ENCODE peak calls at places on chromosomes 13 and 19, in six cellular contexts. Z is neuronal stem cell, L is endothelial cell of umbilical vein, Q is colonic mucosa, E is fibroblast of lung, G is mesenchymal stem cell. F is an unnamed sample.
A peak's percentile ranks its signal among the peaks of the same experiment; 100 is the strongest.

GRCh38 chr19:48873476-48874308 is 1.5 kb downstream of the PPP1R15A start:
- DNase-seq in G (peak; percentile 43), L (no peak), Z (no peak), Q (no peak), E (no peak), F (peak; percentile 36)

GRCh38 chr13:107466326-107466725 is 749.0 kb downstream of the LIG4 start:
- DNase-seq in G (peak; percentile 71), E (peak; percentile 88), Q (no peak), Z (no peak), L (peak; percentile 80), F (peak; percentile 36)

GRCh38 chr19:33473644-33474305 is 47.8 kb downstream of the PEPD start:
- DNase-seq in L (peak; percentile 89), E (peak; percentile 75), Q (no peak), G (no peak), Z (no peak), F (peak; percentile 38)

GRCh38 chr19:31913103-31913710 is 432.2 kb upstream of the ZNF507 start:
- DNase-seq in Z (no peak), L (no peak), G (no peak), Q (no peak), E (no peak), F (no peak)

GRCh38 chr13:67278230-67278629 is 48.1 kb upstream of the PCDH9 start:
- DNase-seq in G (no peak), E (peak; percentile 98), L (no peak), Z (no peak), Q (no peak), F (peak; percentile 59)

GRCh38 chr13:102699419-102699961 is 4.6 kb upstream of the METTL21C start:
- DNase-seq in Z (no peak), L (no peak), G (no peak), Q (no peak), E (no peak), F (no peak)

GRCh38 chr13:49421391-49421790 is 22.5 kb downstream of the CAB39L start:
- DNase-seq in Z (no peak), L (peak; percentile 3), G (peak; percentile 41), E (no peak), Q (no peak), F (no peak)

GRCh38 chr19:46015961-46016425 is 6.9 kb downstream of the PGLYRP1 start:
- DNase-seq in Z (no peak), G (no peak), Q (no peak), E (no peak), L (no peak), F (peak; percentile 23)

GRCh38 chr19:35118268-35119026 is 2.8 kb downstream of the FXYD3 start:
- DNase-seq in E (no peak), G (no peak), L (no peak), Z (no peak), Q (peak; percentile 69), F (no peak)

GRCh38 chr13:23651887-23652286 is 81.7 kb downstream of the TNFRSF19 start:
- DNase-seq in G (no peak), Q (no peak), L (no peak), E (no peak), Z (no peak), F (no peak)

GRCh38 chr13:44415815-44416214 is 42.2 kb downstream of the SERP2 start:
- DNase-seq in Q (no peak), Z (no peak), G (no peak), E (no peak), L (no peak), F (no peak)

GRCh38 chr13:88945793-88946192 is 1274.6 kb downstream of the SLITRK5 start:
- DNase-seq in Z (no peak), L (no peak), E (no peak), G (no peak), Q (no peak), F (no peak)

GRCh38 chr13:24875566-24875965 is 111.6 kb downstream of the RNF17 start:
- DNase-seq in E (no peak), L (no peak), Q (no peak), G (peak; percentile 19), Z (no peak), F (no peak)

GRCh38 chr19:49337267-49338022 is 2.2 kb downstream of the CD37 start:
- DNase-seq in Q (no peak), G (no peak), L (no peak), Z (no peak), E (no peak), F (no peak)

GRCh38 chr19:4208385-4209094 is 20.8 kb upstream of the EBI3 start:
- DNase-seq in E (peak; percentile 32), Q (peak; percentile 49), G (peak; percentile 39), Z (no peak), L (no peak), F (no peak)

GRCh38 chr13:109786457-109787134 is at the start of gene IRS2:
- DNase-seq in Q (peak; percentile 93), E (peak; percentile 91), G (peak; percentile 93), L (peak; percentile 85), Z (peak; percentile 94), F (peak; percentile 97)

GRCh38 chr19:38952395-38953165 is 21.8 kb downstream of the MRPS12 start:
- DNase-seq in Z (no peak), E (no peak), L (no peak), G (peak; percentile 49), Q (peak; percentile 52), F (no peak)

GRCh38 chr19:49506575-49507105 is 5.8 kb upstream of the FCGRT start:
- DNase-seq in Q (peak; percentile 88), G (peak; percentile 51), E (no peak), L (peak; percentile 64), Z (peak; percentile 66), F (peak; percentile 47)

GRCh38 chr13:102555914-102556553 is 40.8 kb upstream of the TPP2 start:
- DNase-seq in L (peak; percentile 52), Q (no peak), G (peak; percentile 31), E (peak; percentile 21), Z (peak; percentile 17), F (peak; percentile 68)

GRCh38 chr13:28493740-28494536 is 990 bp downstream of the FLT1 start:
- DNase-seq in Q (no peak), E (no peak), L (no peak), Z (peak; percentile 20), G (peak; percentile 54), F (peak; percentile 71)

GRCh38 chr13:28488376-28489005 is 6.4 kb downstream of the FLT1 start:
- DNase-seq in Q (no peak), Z (no peak), L (no peak), E (no peak), G (no peak), F (peak; percentile 37)

GRCh38 chr13:28489536-28489935 is 5.4 kb downstream of the FLT1 start:
- DNase-seq in G (peak; percentile 81), L (peak; percentile 55), Z (no peak), E (no peak), Q (no peak), F (peak; percentile 75)

GRCh38 chr13:28492527-28493367 is 2.2 kb downstream of the FLT1 start:
- DNase-seq in L (no peak), Z (peak; percentile 26), Q (no peak), E (no peak), G (peak; percentile 61), F (peak; percentile 45)

DNA sequence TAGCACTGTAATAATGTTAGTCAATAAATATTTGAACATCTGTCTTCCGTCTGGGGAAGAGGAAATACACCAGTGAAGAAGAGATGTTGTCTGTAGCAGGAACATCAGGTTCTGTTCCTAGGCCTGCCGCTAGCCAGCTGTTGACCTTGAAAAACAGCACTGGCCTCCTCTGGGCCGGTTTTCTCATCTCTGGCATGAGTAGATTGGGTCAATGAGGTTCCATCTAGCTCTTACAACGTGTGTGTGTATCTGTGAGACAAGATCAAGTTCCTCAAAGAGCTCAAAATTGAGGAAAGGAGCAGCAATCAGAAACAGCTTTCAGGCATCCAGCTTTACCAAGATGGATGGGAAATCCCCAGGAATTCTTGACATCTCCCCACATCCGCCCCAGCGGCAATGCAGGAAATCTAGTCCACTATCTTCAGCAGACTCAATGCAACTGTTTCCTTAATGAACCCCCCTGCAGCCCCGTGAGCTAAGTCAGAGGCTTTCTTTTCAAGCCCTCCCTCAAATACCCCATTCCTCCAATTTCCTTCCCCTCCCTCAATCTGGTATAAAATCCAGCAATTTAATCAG is 4.9 kb downstream of the FLT1 start:
- DNase-seq in E (no peak), Z (no peak), G (peak; percentile 53), L (peak; percentile 85), Q (no peak), F (peak; percentile 61)
- H3K27me3 ChIP-seq in E (peaks cover 43% of the 10 kb centered on the region), Z (peaks cover 11% of the 10 kb centered on the region), G (peaks cover 53% of the 10 kb centered on the region), L (no peaks in the 10 kb centered on the region), Q (peaks cover 30% of the 10 kb centered on the region), F (peaks cover 59% of the 10 kb centered on the region)

DNA sequence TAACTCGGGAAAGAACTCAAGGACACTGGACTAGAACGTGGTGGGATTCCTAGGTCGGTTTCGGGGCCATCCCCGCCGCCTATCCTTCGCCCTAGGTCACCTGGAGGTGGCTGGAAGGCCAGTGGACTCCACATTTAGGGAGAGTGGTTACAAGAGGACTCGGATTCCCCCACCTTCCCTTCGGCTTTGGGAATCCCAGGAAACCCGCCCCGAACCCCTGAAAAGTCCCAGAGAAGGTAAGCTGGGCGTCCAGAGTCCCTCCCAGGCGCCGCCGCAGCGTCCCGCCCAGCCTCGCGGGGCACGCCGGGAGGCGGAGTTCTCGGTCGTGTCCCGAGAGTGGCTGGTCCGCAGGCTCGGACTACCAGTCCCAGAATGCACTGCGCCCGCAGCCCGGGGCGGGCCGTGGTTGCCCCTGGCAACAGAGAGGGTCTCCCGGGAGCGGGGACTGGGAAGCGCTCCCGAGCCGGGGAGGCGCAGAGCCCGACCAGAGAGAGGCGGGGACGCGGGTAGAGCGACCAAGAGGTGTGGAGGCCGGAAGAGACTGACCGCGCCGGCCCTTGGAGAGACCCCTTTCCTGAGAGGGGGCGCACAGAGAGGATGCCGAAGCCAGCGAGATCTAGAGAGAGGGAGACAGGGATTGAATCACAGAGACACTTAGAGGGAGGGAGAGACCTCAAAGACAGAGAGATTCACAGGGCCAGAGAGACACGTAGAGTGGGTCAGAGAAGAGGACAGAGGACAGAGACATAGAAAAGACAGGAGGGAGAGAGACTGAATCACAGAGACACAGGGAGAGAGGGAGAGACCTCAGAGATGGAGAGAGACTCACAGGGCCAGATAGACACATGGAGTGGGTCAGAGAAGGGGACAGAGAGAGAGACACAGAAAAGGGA is 2.6 kb upstream of the PRKCG start:
- DNase-seq in Q (peak; percentile 91), Z (peak; percentile 98), G (peak; percentile 92), E (peak; percentile 82), L (peak; percentile 91), F (peak; percentile 97)
- H3K9ac ChIP-seq in Q (peak overlapping the region; percentile 62), Z (peak overlapping the region; percentile 75), G (peak overlapping the region; percentile 82), E (peak overlapping the region; percentile 53), L (peak overlapping the region; percentile 49), F (peak overlapping the region; percentile 86)

GRCh38 chr13:26048745-26049144 is 3.1 kb downstream of the SHISA2 start:
- DNase-seq in Q (no peak), Z (no peak), G (no peak), E (no peak), L (no peak), F (no peak)
- H3K4me3 ChIP-seq in Q (no peak overlapping the region), Z (peak overlapping the region; percentile 68), G (no peak overlapping the region), E (no peak overlapping the region), L (no peak overlapping the region), F (no peak overlapping the region)

GRCh38 chr19:18101268-18101667 is 3.7 kb downstream of the MAST3 start:
- DNase-seq in G (no peak), Q (no peak), Z (no peak), L (no peak), E (no peak), F (no peak)

GRCh38 chr19:18104793-18105131 is 7.2 kb downstream of the MAST3 start:
- DNase-seq in G (no peak), E (no peak), Z (no peak), L (no peak), Q (no peak), F (no peak)

GRCh38 chr19:18099623-18099995 is 2.0 kb downstream of the MAST3 start:
- DNase-seq in Q (no peak), Z (no peak), E (no peak), L (no peak), G (no peak), F (no peak)

GRCh38 chr19:18100710-18101109 is 3.1 kb downstream of the MAST3 start:
- DNase-seq in G (no peak), L (no peak), E (peak; percentile 13), Q (no peak), Z (peak; percentile 58), F (no peak)

GRCh38 chr19:18102916-18103542 is 5.5 kb downstream of the MAST3 start:
- DNase-seq in L (no peak), Q (no peak), E (no peak), G (no peak), Z (no peak), F (no peak)
- H3K27me3 ChIP-seq in L (peaks cover 18% of the 10 kb centered on the region), Q (peaks cover 4% of the 10 kb centered on the region), E (peaks cover 15% of the 10 kb centered on the region), G (peaks cover 31% of the 10 kb centered on the region), Z (peaks cover 2% of the 10 kb centered on the region), F (peaks cover 19% of the 10 kb centered on the region)